ENCODE peak calls at places on chromosomes 13 and 19, in five cellular contexts. T is left cardiac atrium, O is anterior cingulate cortex, D is T-cell, E is AG09319. H is an unnamed sample.

GRCh38 chr13:25478186-25478585 is 106.4 kb downstream of the ATP8A2 start:
- DNase-seq in T (no peak), O (no peak), D (no peak), E (no peak), H (no peak)

GRCh38 chr13:51804295-51805172 is 571 bp upstream of the DHRS12 start:
- DNase-seq in T (peak), O (no peak), D (peak), E (no peak), H (no peak)

GRCh38 chr19:15180451-15181390 is 20.1 kb downstream of the NOTCH3 start:
- DNase-seq in T (peak), O (no peak), D (no peak), E (no peak), H (no peak)

GRCh38 chr19:29671393-29672076 is 6.3 kb downstream of the PLEKHF1 start:
- DNase-seq in T (peak), O (no peak), D (peak), E (no peak), H (peak)

GRCh38 chr13:80342541-80343371 is 1.8 kb upstream of the SPRY2 start:
- DNase-seq in T (peak), O (peak), D (peak), E (no peak), H (peak)

GRCh38 chr13:44648392-44649117 is 72.4 kb upstream of the TSC22D1 start:
- DNase-seq in T (no peak), O (no peak), D (no peak), E (no peak), H (no peak)

GRCh38 chr13:99617474-99618255 is 116.4 kb downstream of the TM9SF2 start:
- DNase-seq in T (peak), O (no peak), D (no peak), E (peak), H (no peak)

GRCh38 chr13:100561599-100562204 is 26.9 kb downstream of the GGACT start:
- DNase-seq in T (no peak), O (no peak), D (no peak), E (no peak), H (no peak)

GRCh38 chr13:44719857-44720671 is 143.9 kb upstream of the TSC22D1 start:
- DNase-seq in T (no peak), O (no peak), D (no peak), E (peak), H (no peak)

GRCh38 chr19:33133438-33134031 is 1.6 kb downstream of the WDR88 start:
- DNase-seq in T (no peak), O (no peak), D (no peak), E (no peak), H (no peak)

GRCh38 chr19:2604747-2605329 is 97.7 kb downstream of the GNG7 start:
- DNase-seq in T (no peak), O (no peak), D (no peak), E (no peak), H (no peak)

GRCh38 chr19:55495646-55496349 is 7.6 kb downstream of the SSC5D start:
- DNase-seq in T (no peak), O (no peak), D (no peak), E (no peak), H (no peak)

GRCh38 chr13:110780410-110780809 is 66.9 kb downstream of the ING1 start:
- DNase-seq in T (no peak), O (no peak), D (no peak), E (no peak), H (no peak)

GRCh38 chr19:923551-924211 is 2.2 kb upstream of the ARID3A start:
- DNase-seq in T (no peak), O (no peak), D (no peak), E (no peak), H (no peak)

GRCh38 chr19:41927810-41928192 is 448 bp downstream of the ERFL start:
- DNase-seq in T (no peak), O (no peak), D (no peak), E (no peak), H (peak)

GRCh38 chr13:113629814-113630213 is 28.2 kb downstream of the ATP4B start:
- DNase-seq in T (peak), O (no peak), D (no peak), E (no peak), H (no peak)

GRCh38 chr13:97568850-97569249 is 134.9 kb downstream of the RAP2A start:
- DNase-seq in T (no peak), O (no peak), D (no peak), E (no peak), H (no peak)

GRCh38 chr19:4415352-4415751 is 12.9 kb downstream of the CHAF1A start:
- DNase-seq in T (no peak), O (peak), D (no peak), E (no peak), H (no peak)

GRCh38 chr19:33797821-33798633 is 1.4 kb downstream of the KCTD15 start:
- DNase-seq in T (peak), O (peak), D (no peak), E (no peak), H (no peak)

GRCh38 chr19:58033741-58034475 is at the start of gene ZSCAN1:
- DNase-seq in T (peak), O (peak), D (peak), E (peak), H (peak)

GRCh38 chr13:105804561-105805190 is 730.8 kb downstream of the EFNB2 start:
- DNase-seq in T (no peak), O (peak), D (no peak), E (no peak), H (no peak)

GRCh38 chr13:21478881-21479808 is 20.0 kb upstream of the ZDHHC20 start:
- DNase-seq in T (no peak), O (no peak), D (peak), E (peak), H (peak)

GRCh38 chr19:1074512-1075283 is 7.7 kb downstream of the ARHGAP45 start:
- DNase-seq in T (peak), O (peak), D (peak), E (no peak), H (peak)

GRCh38 chr19:17560205-17560595 is 4.8 kb downstream of the COLGALT1 start:
- DNase-seq in T (peak), O (no peak), D (no peak), E (peak), H (no peak)

GRCh38 chr13:114258589-114258988 is 22.8 kb upstream of the UPF3A start:
- DNase-seq in T (no peak), O (no peak), D (no peak), E (no peak), H (no peak)

GRCh38 chr13:75751350-75751749 is 115.2 kb downstream of the LMO7 start:
- DNase-seq in T (no peak), O (no peak), D (no peak), E (no peak), H (no peak)

GRCh38 chr13:38804536-38804935 is 117.7 kb downstream of the FREM2 start:
- DNase-seq in T (no peak), O (no peak), D (no peak), E (no peak), H (no peak)

GRCh38 chr13:33798023-33798422 is 19.9 kb upstream of the RFC3 start:
- DNase-seq in T (no peak), O (no peak), D (no peak), E (no peak), H (no peak)

GRCh38 chr19:41792513-41793413 is 3.6 kb upstream of the CEACAM3 start:
- DNase-seq in T (peak), O (no peak), D (peak), E (peak), H (peak)

GRCh38 chr13:64423467-64423866 is 2806.7 kb downstream of the PCDH9 start:
- DNase-seq in T (no peak), O (no peak), D (no peak), E (no peak), H (no peak)